ENCODE peak calls at places on chromosomes 4 and X, in four cellular contexts. C is activated gamma-delta T cell treated with Interleukin-2 at 50 U/mL for 16 hours; Z is astrocyte; Y is activated CD4-positive, alpha-beta T cell treated with anti-CD3 and anti-CD28 coated beads for 4 hours. D is an unnamed sample.

GRCh38 chr4:46388860-46389259 is 1.1 kb downstream of the GABRA2 start:
- DNase-seq in Y (no peak), C (no peak), Z (no peak), D (peak)

GRCh38 chr4:189773909-189774308 is 166.8 kb upstream of the FRG1 start:
- DNase-seq in Z (peak), C (no peak), Y (no peak), D (peak)

GRCh38 chrX:48937065-48937907 is 18.5 kb upstream of the PIM2 start:
- DNase-seq in C (peak), Y (peak), Z (peak), D (peak)

GRCh38 chrX:153406011-153406410 is 4.9 kb upstream of the PNMA6E start:
- DNase-seq in Z (no peak), C (no peak), Y (no peak), D (no peak)

GRCh38 chr4:7595883-7596535 is 161.3 kb upstream of the PSAPL1 start:
- DNase-seq in C (no peak), Y (no peak), Z (peak), D (no peak)

GRCh38 chr4:75557696-75558095 is 1.8 kb downstream of the ODAPH start:
- DNase-seq in Z (no peak), Y (no peak), C (no peak), D (no peak)

GRCh38 chrX:40440841-40441240 is 139.9 kb upstream of the ATP6AP2 start:
- DNase-seq in C (no peak), Z (no peak), Y (no peak), D (no peak)

GRCh38 chrX:140050906-140051305 is 85.6 kb upstream of the CXorf66 start:
- DNase-seq in Y (no peak), Z (no peak), C (no peak), D (peak)

GRCh38 chr4:180993179-180993841 is 1249.9 kb upstream of the TENM3 start:
- DNase-seq in Z (no peak), Y (no peak), C (no peak), D (no peak)

GRCh38 chr4:56732301-56732700 is 51.2 kb upstream of the HOPX start:
- DNase-seq in C (no peak), Z (no peak), Y (no peak), D (no peak)

GRCh38 chr4:68430337-68430736 is 16.9 kb upstream of the TMPRSS11E start:
- DNase-seq in Y (no peak), Z (no peak), C (no peak), D (no peak)

GRCh38 chr4:136900706-136901105 is 631.6 kb downstream of the PCDH18 start:
- DNase-seq in Y (no peak), Z (peak), C (no peak), D (no peak)

GRCh38 chrX:46912098-46912672 is at the start of gene JADE3:
- DNase-seq in C (no peak), Z (peak), Y (peak), D (peak)

GRCh38 chr4:140096483-140096861 is 57.5 kb downstream of the MAML3 start:
- DNase-seq in C (no peak), Z (no peak), Y (peak), D (no peak)

GRCh38 chr4:1293531-1293941 is 3.8 kb downstream of the MAEA start:
- DNase-seq in C (no peak), Y (no peak), Z (no peak), D (no peak)

GRCh38 chrX:67614006-67614405 is 70.2 kb downstream of the AR start:
- DNase-seq in C (no peak), Z (peak), Y (no peak), D (peak)

GRCh38 chr4:68498413-68499007 is 51.2 kb downstream of the TMPRSS11E start:
- DNase-seq in Y (peak), C (peak), Z (peak), D (peak)

GRCh38 chr4:154485127-154485773 is 6.3 kb downstream of the DCHS2 start:
- DNase-seq in Y (no peak), Z (no peak), C (no peak), D (no peak)

GRCh38 chr4:26152051-26152450 is 168.8 kb upstream of the RBPJ start:
- DNase-seq in Y (no peak), C (no peak), Z (no peak), D (no peak)

GRCh38 chr4:37892641-37893040 is 1.8 kb downstream of the TBC1D1 start:
- DNase-seq in Y (peak), C (peak), Z (no peak), D (no peak)

GRCh38 chrX:56766554-56767412 is 37.7 kb downstream of the NBDY start:
- DNase-seq in C (peak), Y (no peak), Z (peak), D (peak)

GRCh38 chrX:149704664-149705063 is 7.2 kb upstream of the MAGEA11 start:
- DNase-seq in C (no peak), Y (no peak), Z (no peak), D (no peak)

GRCh38 chrX:20529301-20529700 is 262.6 kb upstream of the RPS6KA3 start:
- DNase-seq in Z (no peak), C (no peak), Y (no peak), D (no peak)

GRCh38 chr4:138751290-138751689 is 264.3 kb upstream of the NOCT start:
- DNase-seq in Y (no peak), Z (no peak), C (no peak), D (peak)

GRCh38 chr4:71783972-71784371 is at the start of gene GC:
- DNase-seq in Y (no peak), C (no peak), Z (no peak), D (no peak)

GRCh38 chr4:147628415-147628814 is 11.2 kb downstream of the TMEM184C start:
- DNase-seq in Y (no peak), C (no peak), Z (no peak), D (no peak)

GRCh38 chr4:3361406-3361805 is 68.6 kb downstream of the RGS12 start:
- DNase-seq in Y (no peak), C (no peak), Z (no peak), D (no peak)